ENCODE peak calls at places on chromosomes 3 and 15, in four cellular contexts. One of them, this sample, is unnamed. For H3K27me3, the result is how much of the 10 kb centered on the place peaks cover.

GRCh38 chr3:56107157-56107556 is 361.1 kb downstream of the ERC2 start:
- DNase-seq in BJ: no peak
- DNase-seq in suprapubic skin: no peak
- DNase-seq in CD8-positive, alpha-beta memory T cell: no peak
- DNase-seq in this sample: no peak

GRCh38 chr15:36882487-36883108 is 217.8 kb downstream of the MEIS2 start:
- DNase-seq in CD8-positive, alpha-beta memory T cell: no peak
- DNase-seq in BJ: no peak
- DNase-seq in suprapubic skin: no peak
- DNase-seq in this sample: no peak

GRCh38 chr15:36905908-36906307 is 194.4 kb downstream of the MEIS2 start:
- DNase-seq in suprapubic skin: no peak
- DNase-seq in CD8-positive, alpha-beta memory T cell: no peak
- DNase-seq in BJ: no peak
- DNase-seq in this sample: no peak

GRCh38 chr3:151171145-151171544 is 31.9 kb downstream of the GPR171 start:
- DNase-seq in CD8-positive, alpha-beta memory T cell: no peak
- DNase-seq in BJ: no peak
- DNase-seq in suprapubic skin: no peak
- DNase-seq in this sample: no peak

GRCh38 chr3:156551746-156552145 is 3.2 kb downstream of the SSR3 start:
- DNase-seq in BJ: peak
- DNase-seq in suprapubic skin: no peak
- DNase-seq in CD8-positive, alpha-beta memory T cell: no peak
- DNase-seq in this sample: no peak

GRCh38 chr3:77139665-77140064 is 99.8 kb downstream of the ROBO2 start:
- DNase-seq in CD8-positive, alpha-beta memory T cell: no peak
- DNase-seq in suprapubic skin: no peak
- DNase-seq in BJ: no peak
- DNase-seq in this sample: no peak

GRCh38 chr3:81395739-81396138 is 365.7 kb downstream of the GBE1 start:
- DNase-seq in suprapubic skin: no peak
- DNase-seq in BJ: no peak
- DNase-seq in CD8-positive, alpha-beta memory T cell: no peak
- DNase-seq in this sample: no peak

GRCh38 chr3:141399979-141400971 is 32.0 kb downstream of the ZBTB38 start:
- DNase-seq in suprapubic skin: no peak
- DNase-seq in CD8-positive, alpha-beta memory T cell: no peak
- DNase-seq in BJ: no peak
- DNase-seq in this sample: no peak

GRCh38 chr3:14803101-14803980 is 15.4 kb upstream of the FGD5 start:
- DNase-seq in suprapubic skin: no peak
- DNase-seq in CD8-positive, alpha-beta memory T cell: no peak
- DNase-seq in BJ: no peak
- DNase-seq in this sample: no peak

GRCh38 chr3:47394867-47395266 is 14.0 kb downstream of the PTPN23 start:
- DNase-seq in BJ: no peak
- DNase-seq in suprapubic skin: no peak
- DNase-seq in CD8-positive, alpha-beta memory T cell: no peak
- DNase-seq in this sample: no peak

GRCh38 chr3:55668359-55668758 is 181.3 kb upstream of the WNT5A start:
- DNase-seq in suprapubic skin: no peak
- DNase-seq in CD8-positive, alpha-beta memory T cell: no peak
- DNase-seq in BJ: no peak
- DNase-seq in this sample: no peak

GRCh38 chr3:141804778-141805639 is 41.8 kb downstream of the GRK7 start:
- DNase-seq in suprapubic skin: no peak
- DNase-seq in CD8-positive, alpha-beta memory T cell: no peak
- DNase-seq in BJ: no peak
- DNase-seq in this sample: no peak

GRCh38 chr3:190533511-190534282 is 19.8 kb downstream of the IL1RAP start:
- DNase-seq in suprapubic skin: peak
- DNase-seq in CD8-positive, alpha-beta memory T cell: no peak
- DNase-seq in BJ: peak
- DNase-seq in this sample: no peak

GRCh38 chr3:40018369-40018768 is 209.0 kb downstream of the MYRIP start:
- DNase-seq in BJ: no peak
- DNase-seq in suprapubic skin: no peak
- DNase-seq in CD8-positive, alpha-beta memory T cell: no peak
- DNase-seq in this sample: no peak

GRCh38 chr3:197373096-197373495 is 74.7 kb upstream of the DLG1 start:
- DNase-seq in CD8-positive, alpha-beta memory T cell: no peak
- DNase-seq in BJ: no peak
- DNase-seq in suprapubic skin: peak
- DNase-seq in this sample: no peak

GRCh38 chr15:57861805-57862586 is 155.5 kb downstream of the POLR2M start:
- DNase-seq in BJ: peak
- DNase-seq in CD8-positive, alpha-beta memory T cell: no peak
- DNase-seq in suprapubic skin: no peak
- DNase-seq in this sample: no peak

GRCh38 chr3:138974467-138974866 is 27.4 kb downstream of the FOXL2NB start:
- DNase-seq in BJ: no peak
- DNase-seq in suprapubic skin: no peak
- DNase-seq in CD8-positive, alpha-beta memory T cell: no peak
- DNase-seq in this sample: no peak

GRCh38 chr3:38960953-38961622 is 90.7 kb downstream of the SCN11A start:
- DNase-seq in CD8-positive, alpha-beta memory T cell: no peak
- DNase-seq in BJ: peak
- DNase-seq in suprapubic skin: no peak
- DNase-seq in this sample: no peak

GRCh38 chr3:81744366-81744765 is 17.1 kb downstream of the GBE1 start:
- DNase-seq in CD8-positive, alpha-beta memory T cell: no peak
- DNase-seq in suprapubic skin: no peak
- DNase-seq in BJ: peak
- DNase-seq in this sample: no peak

GRCh38 chr3:128328546-128329458 is 137.9 kb downstream of the DNAJB8 start:
- DNase-seq in suprapubic skin: no peak
- DNase-seq in CD8-positive, alpha-beta memory T cell: no peak
- DNase-seq in BJ: no peak
- DNase-seq in this sample: no peak

GRCh38 chr3:169526246-169526645 is 137.3 kb downstream of the MECOM start:
- DNase-seq in CD8-positive, alpha-beta memory T cell: no peak
- DNase-seq in BJ: no peak
- DNase-seq in suprapubic skin: no peak
- DNase-seq in this sample: no peak

GRCh38 chr3:128098234-128098633 is 25.4 kb downstream of the RUVBL1 start:
- DNase-seq in CD8-positive, alpha-beta memory T cell: no peak
- DNase-seq in suprapubic skin: no peak
- DNase-seq in BJ: no peak
- DNase-seq in this sample: no peak

GRCh38 chr15:29900237-29901189 is 78.2 kb upstream of the TJP1 start:
- DNase-seq in CD8-positive, alpha-beta memory T cell: no peak
- DNase-seq in BJ: no peak
- DNase-seq in suprapubic skin: no peak
- DNase-seq in this sample: no peak

GRCh38 chr3:137010137-137010536 is 52.4 kb downstream of the IL20RB start:
- DNase-seq in BJ: no peak
- DNase-seq in suprapubic skin: no peak
- DNase-seq in CD8-positive, alpha-beta memory T cell: no peak
- DNase-seq in this sample: no peak

GRCh38 chr3:47455806-47456452 is 19.8 kb downstream of the SCAP start:
- DNase-seq in suprapubic skin: no peak
- DNase-seq in CD8-positive, alpha-beta memory T cell: no peak
- DNase-seq in BJ: no peak
- DNase-seq in this sample: no peak

GRCh38 chr3:17030956-17031652 is 146.3 kb downstream of the PLCL2 start:
- DNase-seq in suprapubic skin: no peak
- DNase-seq in CD8-positive, alpha-beta memory T cell: no peak
- DNase-seq in BJ: no peak
- DNase-seq in this sample: no peak

GRCh38 chr3:123464211-123464610 is 15.3 kb upstream of the ADCY5 start:
- DNase-seq in CD8-positive, alpha-beta memory T cell: no peak
- DNase-seq in suprapubic skin: no peak
- DNase-seq in BJ: no peak
- DNase-seq in this sample: no peak

GRCh38 chr15:31276596-31277298 is 49.9 kb upstream of the KLF13 start:
- DNase-seq in BJ: no peak
- DNase-seq in suprapubic skin: peak
- DNase-seq in CD8-positive, alpha-beta memory T cell: no peak
- DNase-seq in this sample: no peak

GRCh38 chr3:72821170-72821781 is 27.0 kb downstream of the SHQ1 start:
- DNase-seq in CD8-positive, alpha-beta memory T cell: no peak
- DNase-seq in BJ: no peak
- DNase-seq in suprapubic skin: no peak
- DNase-seq in this sample: no peak

GRCh38 chr15:42159381-42160015 is 3.1 kb upstream of the PLA2G4F start:
- DNase-seq in CD8-positive, alpha-beta memory T cell: no peak
- DNase-seq in BJ: no peak
- DNase-seq in suprapubic skin: peak
- DNase-seq in this sample: no peak

GRCh38 chr3:41690766-41691563 is 270.9 kb downstream of the ULK4 start:
- DNase-seq in CD8-positive, alpha-beta memory T cell: no peak
- DNase-seq in suprapubic skin: no peak
- DNase-seq in BJ: no peak
- DNase-seq in this sample: no peak

GRCh38 chr3:189652042-189652441 is 20.9 kb downstream of the TP63 start:
- DNase-seq in suprapubic skin: no peak
- DNase-seq in CD8-positive, alpha-beta memory T cell: no peak
- DNase-seq in BJ: no peak
- DNase-seq in this sample: no peak

GRCh38 chr15:27831384-27832262 is 267.5 kb downstream of the OCA2 start:
- DNase-seq in suprapubic skin: no peak
- DNase-seq in BJ: no peak
- DNase-seq in CD8-positive, alpha-beta memory T cell: no peak
- DNase-seq in this sample: no peak

GRCh38 chr3:126982522-126983175 is at the start of gene PLXNA1:
- DNase-seq in BJ: no peak
- DNase-seq in CD8-positive, alpha-beta memory T cell: peak
- DNase-seq in suprapubic skin: no peak
- DNase-seq in this sample: peak

GRCh38 chr3:151564261-151564660 is 103.4 kb upstream of the IGSF10 start:
- DNase-seq in BJ: no peak
- DNase-seq in suprapubic skin: no peak
- DNase-seq in CD8-positive, alpha-beta memory T cell: no peak
- DNase-seq in this sample: no peak

GRCh38 chr15:80588801-80589200 is 106.3 kb upstream of the ABHD17C start:
- DNase-seq in CD8-positive, alpha-beta memory T cell: no peak
- DNase-seq in suprapubic skin: no peak
- DNase-seq in BJ: peak
- DNase-seq in this sample: no peak

GRCh38 chr3:51434746-51435323 is 43.8 kb downstream of the RBM15B start:
- DNase-seq in CD8-positive, alpha-beta memory T cell: peak
- DNase-seq in suprapubic skin: no peak
- DNase-seq in BJ: no peak
- DNase-seq in this sample: no peak

GRCh38 chr3:115388825-115389224 is 234.5 kb upstream of the GAP43 start:
- DNase-seq in CD8-positive, alpha-beta memory T cell: no peak
- DNase-seq in BJ: no peak
- DNase-seq in suprapubic skin: no peak
- DNase-seq in this sample: no peak

GRCh38 chr15:86235667-86236066 is 156.0 kb downstream of the AGBL1 start:
- DNase-seq in CD8-positive, alpha-beta memory T cell: no peak
- DNase-seq in suprapubic skin: no peak
- DNase-seq in BJ: no peak
- DNase-seq in this sample: no peak
- H3K27me3 ChIP-seq in CD8-positive, alpha-beta memory T cell: under half
- H3K27me3 ChIP-seq in suprapubic skin: under half
- H3K27me3 ChIP-seq in BJ: under half
- H3K27me3 ChIP-seq in this sample: under half

GRCh38 chr15:83112233-83112958 is 5.0 kb downstream of the TM6SF1 start:
- DNase-seq in suprapubic skin: no peak
- DNase-seq in CD8-positive, alpha-beta memory T cell: no peak
- DNase-seq in BJ: peak
- DNase-seq in this sample: no peak
- H3K4me3 ChIP-seq in suprapubic skin: no peak
- H3K4me3 ChIP-seq in CD8-positive, alpha-beta memory T cell: no peak
- H3K4me3 ChIP-seq in BJ: no peak
- H3K4me3 ChIP-seq in this sample: no peak

GRCh38 chr15:88603885-88604284 is 17.3 kb upstream of the AEN start:
- DNase-seq in CD8-positive, alpha-beta memory T cell: no peak
- DNase-seq in suprapubic skin: no peak
- DNase-seq in BJ: no peak
- DNase-seq in this sample: no peak

GRCh38 chr15:88604381-88604951 is 16.7 kb upstream of the AEN start:
- DNase-seq in BJ: no peak
- DNase-seq in CD8-positive, alpha-beta memory T cell: no peak
- DNase-seq in suprapubic skin: no peak
- DNase-seq in this sample: no peak

GRCh38 chr15:88606437-88606794 is 14.7 kb upstream of the AEN start:
- DNase-seq in suprapubic skin: no peak
- DNase-seq in CD8-positive, alpha-beta memory T cell: no peak
- DNase-seq in BJ: no peak
- DNase-seq in this sample: no peak

GRCh38 chr15:88605507-88606436 is 15.4 kb upstream of the AEN start:
- DNase-seq in suprapubic skin: no peak
- DNase-seq in CD8-positive, alpha-beta memory T cell: no peak
- DNase-seq in BJ: no peak
- DNase-seq in this sample: no peak

GRCh38 chr15:88604972-88605506 is 16.1 kb upstream of the AEN start:
- DNase-seq in suprapubic skin: no peak
- DNase-seq in CD8-positive, alpha-beta memory T cell: no peak
- DNase-seq in BJ: no peak
- DNase-seq in this sample: no peak
- H3K27me3 ChIP-seq in suprapubic skin: half or more
- H3K27me3 ChIP-seq in CD8-positive, alpha-beta memory T cell: half or more
- H3K27me3 ChIP-seq in BJ: under half
- H3K27me3 ChIP-seq in this sample: under half

DNA sequence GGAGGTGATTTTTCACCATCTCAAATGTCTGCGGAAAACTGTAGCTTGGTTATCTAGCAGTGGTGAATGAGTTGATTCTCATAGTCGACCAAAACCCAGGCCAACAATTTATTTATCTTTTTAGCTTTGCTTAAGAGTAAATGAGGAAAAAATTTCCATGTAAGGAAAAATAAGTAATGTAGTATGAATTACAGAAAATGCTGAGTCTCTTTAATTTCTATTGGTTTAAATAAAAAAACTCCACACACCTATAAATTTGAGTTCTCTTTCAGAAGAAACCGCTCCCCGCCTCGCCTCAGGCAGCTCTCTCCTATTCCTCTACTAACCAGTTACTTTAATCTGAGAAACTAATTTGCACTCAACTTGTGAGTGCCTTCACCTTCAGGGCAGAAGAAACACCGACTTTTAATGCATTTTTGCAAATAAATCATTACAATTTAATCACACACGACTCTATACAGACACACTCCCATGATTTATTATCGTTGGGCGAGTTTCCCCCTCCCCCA is 540 bp upstream of the RSRC1 start:
- DNase-seq in BJ: no peak
- DNase-seq in suprapubic skin: no peak
- DNase-seq in CD8-positive, alpha-beta memory T cell: no peak
- DNase-seq in this sample: no peak
- H3K4me3 ChIP-seq in BJ: peak
- H3K4me3 ChIP-seq in suprapubic skin: peak
- H3K4me3 ChIP-seq in CD8-positive, alpha-beta memory T cell: peak
- H3K4me3 ChIP-seq in this sample: peak

This sample was measured in esophagus squamous epithelium.